ENCODE peak calls at places on chromosomes 12 and 14, in eight cellular contexts. One of them, this sample, is unnamed.

GRCh38 chr12:26979733-26980132 is 34.5 kb downstream of the TM7SF3 start:
- DNase-seq in cardiac fibroblast: no peak
- DNase-seq in GM23248: no peak
- DNase-seq in SHP77: no peak
- DNase-seq in WTC11: no peak
- DNase-seq in KBM-7: no peak
- DNase-seq in HEK293T: no peak
- DNase-seq in naive thymus-derived CD4-positive, alpha-beta T cell: no peak
- DNase-seq in this sample: no peak

GRCh38 chr12:106521901-106522300 is 60.9 kb upstream of the RFX4 start:
- DNase-seq in cardiac fibroblast: no peak
- DNase-seq in GM23248: no peak
- DNase-seq in SHP77: no peak
- DNase-seq in WTC11: no peak
- DNase-seq in KBM-7: no peak
- DNase-seq in HEK293T: no peak
- DNase-seq in naive thymus-derived CD4-positive, alpha-beta T cell: no peak
- DNase-seq in this sample: no peak

GRCh38 chr14:26216797-26217196 is 381.0 kb downstream of the NOVA1 start:
- DNase-seq in cardiac fibroblast: no peak
- DNase-seq in GM23248: no peak
- DNase-seq in SHP77: no peak
- DNase-seq in WTC11: no peak
- DNase-seq in KBM-7: no peak
- DNase-seq in HEK293T: no peak
- DNase-seq in naive thymus-derived CD4-positive, alpha-beta T cell: no peak
- DNase-seq in this sample: no peak

GRCh38 chr14:35387713-35388579 is 16.6 kb downstream of the NFKBIA start:
- DNase-seq in cardiac fibroblast: no peak
- DNase-seq in GM23248: no peak
- DNase-seq in SHP77: no peak
- DNase-seq in WTC11: no peak
- DNase-seq in KBM-7: no peak
- DNase-seq in HEK293T: no peak
- DNase-seq in naive thymus-derived CD4-positive, alpha-beta T cell: no peak
- DNase-seq in this sample: no peak

GRCh38 chr12:26119391-26119981 is 5.4 kb downstream of the BHLHE41 start:
- DNase-seq in cardiac fibroblast: peak
- DNase-seq in GM23248: peak
- DNase-seq in SHP77: peak
- DNase-seq in WTC11: no peak
- DNase-seq in KBM-7: peak
- DNase-seq in HEK293T: peak
- DNase-seq in naive thymus-derived CD4-positive, alpha-beta T cell: no peak
- DNase-seq in this sample: no peak

GRCh38 chr14:53956427-53957201 is at the start of gene BMP4:
- DNase-seq in cardiac fibroblast: peak
- DNase-seq in GM23248: peak
- DNase-seq in SHP77: no peak
- DNase-seq in WTC11: peak
- DNase-seq in KBM-7: peak
- DNase-seq in HEK293T: peak
- DNase-seq in naive thymus-derived CD4-positive, alpha-beta T cell: no peak
- DNase-seq in this sample: no peak

GRCh38 chr12:16112626-16113560 is 164.6 kb downstream of the SLC15A5 start:
- DNase-seq in cardiac fibroblast: peak
- DNase-seq in GM23248: no peak
- DNase-seq in SHP77: no peak
- DNase-seq in WTC11: peak
- DNase-seq in KBM-7: no peak
- DNase-seq in HEK293T: peak
- DNase-seq in naive thymus-derived CD4-positive, alpha-beta T cell: no peak
- DNase-seq in this sample: peak

GRCh38 chr12:31363826-31364225 is 37.9 kb upstream of the SINHCAF start:
- DNase-seq in cardiac fibroblast: no peak
- DNase-seq in GM23248: no peak
- DNase-seq in SHP77: no peak
- DNase-seq in WTC11: no peak
- DNase-seq in KBM-7: no peak
- DNase-seq in HEK293T: no peak
- DNase-seq in naive thymus-derived CD4-positive, alpha-beta T cell: no peak
- DNase-seq in this sample: no peak

GRCh38 chr12:52217223-52217622 is 15.8 kb upstream of the KRT7 start:
- DNase-seq in cardiac fibroblast: no peak
- DNase-seq in GM23248: no peak
- DNase-seq in SHP77: no peak
- DNase-seq in WTC11: no peak
- DNase-seq in KBM-7: no peak
- DNase-seq in HEK293T: no peak
- DNase-seq in naive thymus-derived CD4-positive, alpha-beta T cell: no peak
- DNase-seq in this sample: no peak

GRCh38 chr12:59934486-59934885 is 338.7 kb downstream of the SLC16A7 start:
- DNase-seq in cardiac fibroblast: no peak
- DNase-seq in GM23248: no peak
- DNase-seq in SHP77: no peak
- DNase-seq in WTC11: no peak
- DNase-seq in KBM-7: no peak
- DNase-seq in HEK293T: no peak
- DNase-seq in naive thymus-derived CD4-positive, alpha-beta T cell: no peak
- DNase-seq in this sample: no peak

GRCh38 chr12:110379642-110380041 is 23.9 kb downstream of the ANAPC7 start:
- DNase-seq in cardiac fibroblast: no peak
- DNase-seq in GM23248: no peak
- DNase-seq in SHP77: no peak
- DNase-seq in WTC11: no peak
- DNase-seq in KBM-7: no peak
- DNase-seq in HEK293T: no peak
- DNase-seq in naive thymus-derived CD4-positive, alpha-beta T cell: no peak
- DNase-seq in this sample: no peak

GRCh38 chr12:132121283-132121682 is 22.8 kb downstream of the DDX51 start:
- DNase-seq in cardiac fibroblast: no peak
- DNase-seq in GM23248: no peak
- DNase-seq in SHP77: no peak
- DNase-seq in WTC11: no peak
- DNase-seq in KBM-7: no peak
- DNase-seq in HEK293T: no peak
- DNase-seq in naive thymus-derived CD4-positive, alpha-beta T cell: no peak
- DNase-seq in this sample: no peak

GRCh38 chr12:118689793-118690192 is 291.5 kb upstream of the SRRM4 start:
- DNase-seq in cardiac fibroblast: no peak
- DNase-seq in GM23248: no peak
- DNase-seq in SHP77: no peak
- DNase-seq in WTC11: peak
- DNase-seq in KBM-7: no peak
- DNase-seq in HEK293T: no peak
- DNase-seq in naive thymus-derived CD4-positive, alpha-beta T cell: no peak
- DNase-seq in this sample: no peak

GRCh38 chr12:93944196-93944595 is 204.2 kb upstream of the PLXNC1 start:
- DNase-seq in cardiac fibroblast: no peak
- DNase-seq in GM23248: peak
- DNase-seq in SHP77: no peak
- DNase-seq in WTC11: no peak
- DNase-seq in KBM-7: no peak
- DNase-seq in HEK293T: no peak
- DNase-seq in naive thymus-derived CD4-positive, alpha-beta T cell: no peak
- DNase-seq in this sample: no peak

GRCh38 chr14:74554742-74555362 is 57.2 kb downstream of the LTBP2 start:
- DNase-seq in cardiac fibroblast: no peak
- DNase-seq in GM23248: no peak
- DNase-seq in SHP77: no peak
- DNase-seq in WTC11: no peak
- DNase-seq in KBM-7: peak
- DNase-seq in HEK293T: no peak
- DNase-seq in naive thymus-derived CD4-positive, alpha-beta T cell: no peak
- DNase-seq in this sample: no peak

GRCh38 chr12:3752741-3753486 is at the start of gene CRACR2A:
- DNase-seq in cardiac fibroblast: peak
- DNase-seq in GM23248: peak
- DNase-seq in SHP77: no peak
- DNase-seq in WTC11: peak
- DNase-seq in KBM-7: peak
- DNase-seq in HEK293T: peak
- DNase-seq in naive thymus-derived CD4-positive, alpha-beta T cell: peak
- DNase-seq in this sample: no peak

GRCh38 chr12:109702126-109702841 is 11.3 kb upstream of the FAM222A start:
- DNase-seq in cardiac fibroblast: no peak
- DNase-seq in GM23248: no peak
- DNase-seq in SHP77: no peak
- DNase-seq in WTC11: no peak
- DNase-seq in KBM-7: no peak
- DNase-seq in HEK293T: no peak
- DNase-seq in naive thymus-derived CD4-positive, alpha-beta T cell: no peak
- DNase-seq in this sample: no peak